ENCODE peak calls at places on chromosomes 2 and 18, in nine cellular contexts. One of them, this sample, is unnamed.

GRCh38 chr2:150191349-150191748 is 296.1 kb downstream of the RND3 start:
- DNase-seq in K562: no peak
- DNase-seq in H1: no peak
- DNase-seq in sigmoid colon: no peak
- DNase-seq in HepG2: no peak
- DNase-seq in GM12878: no peak
- DNase-seq in upper lobe of left lung: no peak
- DNase-seq in stomach: no peak
- DNase-seq in esophagus muscularis mucosa: no peak
- DNase-seq in this sample: no peak

GRCh38 chr18:75036941-75037516 is 171.9 kb downstream of the PTGR3 start:
- DNase-seq in K562: no peak
- DNase-seq in H1: no peak
- DNase-seq in sigmoid colon: no peak
- DNase-seq in HepG2: peak
- DNase-seq in GM12878: no peak
- DNase-seq in upper lobe of left lung: no peak
- DNase-seq in stomach: no peak
- DNase-seq in esophagus muscularis mucosa: peak
- DNase-seq in this sample: no peak

GRCh38 chr2:88859461-88859860 is 168.0 kb downstream of the RPIA start:
- DNase-seq in K562: no peak
- DNase-seq in H1: no peak
- DNase-seq in sigmoid colon: no peak
- DNase-seq in HepG2: no peak
- DNase-seq in GM12878: no peak
- DNase-seq in upper lobe of left lung: peak
- DNase-seq in stomach: no peak
- DNase-seq in esophagus muscularis mucosa: no peak
- DNase-seq in this sample: no peak

GRCh38 chr18:48777026-48777736 is 173.6 kb downstream of the SMAD7 start:
- DNase-seq in K562: peak
- DNase-seq in H1: peak
- DNase-seq in sigmoid colon: peak
- DNase-seq in HepG2: peak
- DNase-seq in GM12878: no peak
- DNase-seq in upper lobe of left lung: peak
- DNase-seq in stomach: peak
- DNase-seq in esophagus muscularis mucosa: no peak
- DNase-seq in this sample: peak

GRCh38 chr2:20065885-20066602 is 14.6 kb upstream of the LAPTM4A start:
- DNase-seq in K562: no peak
- DNase-seq in H1: no peak
- DNase-seq in sigmoid colon: peak
- DNase-seq in HepG2: peak
- DNase-seq in GM12878: no peak
- DNase-seq in upper lobe of left lung: peak
- DNase-seq in stomach: peak
- DNase-seq in esophagus muscularis mucosa: no peak
- DNase-seq in this sample: peak

GRCh38 chr18:3652380-3653262 is 202.6 kb downstream of the TGIF1 start:
- DNase-seq in K562: peak
- DNase-seq in H1: no peak
- DNase-seq in sigmoid colon: no peak
- DNase-seq in HepG2: peak
- DNase-seq in GM12878: no peak
- DNase-seq in upper lobe of left lung: no peak
- DNase-seq in stomach: peak
- DNase-seq in esophagus muscularis mucosa: no peak
- DNase-seq in this sample: peak

GRCh38 chr2:20602803-20603202 is 48.1 kb downstream of the HS1BP3 start:
- DNase-seq in K562: no peak
- DNase-seq in H1: no peak
- DNase-seq in sigmoid colon: no peak
- DNase-seq in HepG2: no peak
- DNase-seq in GM12878: no peak
- DNase-seq in upper lobe of left lung: no peak
- DNase-seq in stomach: no peak
- DNase-seq in esophagus muscularis mucosa: no peak
- DNase-seq in this sample: no peak

GRCh38 chr2:65913914-65914786 is 481.8 kb upstream of the SPRED2 start:
- DNase-seq in K562: no peak
- DNase-seq in H1: no peak
- DNase-seq in sigmoid colon: no peak
- DNase-seq in HepG2: no peak
- DNase-seq in GM12878: no peak
- DNase-seq in upper lobe of left lung: no peak
- DNase-seq in stomach: no peak
- DNase-seq in esophagus muscularis mucosa: no peak
- DNase-seq in this sample: no peak

GRCh38 chr2:37637985-37638384 is 33.5 kb downstream of the CDC42EP3 start:
- DNase-seq in K562: no peak
- DNase-seq in H1: no peak
- DNase-seq in sigmoid colon: no peak
- DNase-seq in HepG2: no peak
- DNase-seq in GM12878: no peak
- DNase-seq in upper lobe of left lung: no peak
- DNase-seq in stomach: no peak
- DNase-seq in esophagus muscularis mucosa: no peak
- DNase-seq in this sample: no peak

GRCh38 chr18:34329840-34330239 is 105.1 kb upstream of the NOL4 start:
- DNase-seq in K562: no peak
- DNase-seq in H1: no peak
- DNase-seq in sigmoid colon: no peak
- DNase-seq in HepG2: no peak
- DNase-seq in GM12878: no peak
- DNase-seq in upper lobe of left lung: no peak
- DNase-seq in stomach: no peak
- DNase-seq in esophagus muscularis mucosa: no peak
- DNase-seq in this sample: no peak

GRCh38 chr2:164782323-164782722 is 59.3 kb downstream of the COBLL1 start:
- DNase-seq in K562: no peak
- DNase-seq in H1: no peak
- DNase-seq in sigmoid colon: no peak
- DNase-seq in HepG2: no peak
- DNase-seq in GM12878: no peak
- DNase-seq in upper lobe of left lung: no peak
- DNase-seq in stomach: no peak
- DNase-seq in esophagus muscularis mucosa: no peak
- DNase-seq in this sample: no peak

GRCh38 chr2:170258382-170258781 is 80.4 kb downstream of the MYO3B start:
- DNase-seq in K562: no peak
- DNase-seq in H1: no peak
- DNase-seq in sigmoid colon: no peak
- DNase-seq in HepG2: no peak
- DNase-seq in GM12878: no peak
- DNase-seq in upper lobe of left lung: no peak
- DNase-seq in stomach: no peak
- DNase-seq in esophagus muscularis mucosa: no peak
- DNase-seq in this sample: no peak
- TF ChIP-seq EP300 in K562: no peak
- TF ChIP-seq EP300 in H1: no peak
- TF ChIP-seq EP300 in sigmoid colon: no peak
- TF ChIP-seq EP300 in HepG2: no peak
- TF ChIP-seq EP300 in GM12878: no peak
- TF ChIP-seq EP300 in upper lobe of left lung: no peak
- TF ChIP-seq EP300 in stomach: no peak
- TF ChIP-seq EP300 in esophagus muscularis mucosa: no peak
- TF ChIP-seq EP300 in this sample: no peak

DNA sequence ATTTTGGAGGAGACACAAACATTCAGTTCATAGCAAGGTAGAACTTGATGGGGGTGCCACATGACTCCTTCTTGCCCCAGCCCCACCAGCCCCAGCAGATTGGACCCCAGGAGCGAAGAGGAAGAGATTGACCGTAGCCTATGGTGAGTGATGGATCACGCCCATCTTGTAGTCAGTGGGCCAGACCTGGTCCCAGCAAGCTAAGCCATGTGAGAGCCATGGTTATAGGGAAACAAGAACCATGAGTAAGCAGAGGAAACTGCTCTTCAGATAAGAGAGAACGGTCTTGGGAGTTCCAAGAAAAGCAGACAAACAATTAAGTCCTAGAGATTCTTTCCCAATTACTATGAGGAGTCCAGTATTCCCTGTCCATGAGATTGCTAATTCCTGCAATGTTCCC is 4.6 kb upstream of the TCF4 start:
- DNase-seq in K562: peak
- DNase-seq in H1: no peak
- DNase-seq in sigmoid colon: no peak
- DNase-seq in HepG2: no peak
- DNase-seq in GM12878: no peak
- DNase-seq in upper lobe of left lung: no peak
- DNase-seq in stomach: no peak
- DNase-seq in esophagus muscularis mucosa: no peak
- DNase-seq in this sample: no peak
- TF ChIP-seq POLR2AphosphoS5 in K562: no peak
- TF ChIP-seq POLR2AphosphoS5 in H1: no peak
- TF ChIP-seq POLR2AphosphoS5 in sigmoid colon: no peak
- TF ChIP-seq POLR2AphosphoS5 in HepG2: no peak
- TF ChIP-seq POLR2AphosphoS5 in GM12878: no peak
- TF ChIP-seq POLR2AphosphoS5 in upper lobe of left lung: no peak
- TF ChIP-seq POLR2AphosphoS5 in stomach: no peak
- TF ChIP-seq POLR2AphosphoS5 in esophagus muscularis mucosa: no peak
- TF ChIP-seq POLR2AphosphoS5 in this sample: no peak

GRCh38 chr18:24428709-24429108 is 2.2 kb downstream of the IMPACT start:
- DNase-seq in K562: no peak
- DNase-seq in H1: no peak
- DNase-seq in sigmoid colon: no peak
- DNase-seq in HepG2: no peak
- DNase-seq in GM12878: no peak
- DNase-seq in upper lobe of left lung: no peak
- DNase-seq in stomach: no peak
- DNase-seq in esophagus muscularis mucosa: no peak
- DNase-seq in this sample: no peak

GRCh38 chr18:24429188-24429587 is 2.7 kb downstream of the IMPACT start:
- DNase-seq in K562: no peak
- DNase-seq in H1: no peak
- DNase-seq in sigmoid colon: no peak
- DNase-seq in HepG2: no peak
- DNase-seq in GM12878: no peak
- DNase-seq in upper lobe of left lung: no peak
- DNase-seq in stomach: no peak
- DNase-seq in esophagus muscularis mucosa: no peak
- DNase-seq in this sample: no peak

GRCh38 chr18:24427484-24427883 is 1.0 kb downstream of the IMPACT start:
- DNase-seq in K562: no peak
- DNase-seq in H1: no peak
- DNase-seq in sigmoid colon: no peak
- DNase-seq in HepG2: no peak
- DNase-seq in GM12878: no peak
- DNase-seq in upper lobe of left lung: no peak
- DNase-seq in stomach: no peak
- DNase-seq in esophagus muscularis mucosa: no peak
- DNase-seq in this sample: no peak

GRCh38 chr18:24436939-24437338 is 10.5 kb downstream of the IMPACT start:
- DNase-seq in K562: no peak
- DNase-seq in H1: no peak
- DNase-seq in sigmoid colon: no peak
- DNase-seq in HepG2: no peak
- DNase-seq in GM12878: no peak
- DNase-seq in upper lobe of left lung: no peak
- DNase-seq in stomach: no peak
- DNase-seq in esophagus muscularis mucosa: no peak
- DNase-seq in this sample: no peak

DNA sequence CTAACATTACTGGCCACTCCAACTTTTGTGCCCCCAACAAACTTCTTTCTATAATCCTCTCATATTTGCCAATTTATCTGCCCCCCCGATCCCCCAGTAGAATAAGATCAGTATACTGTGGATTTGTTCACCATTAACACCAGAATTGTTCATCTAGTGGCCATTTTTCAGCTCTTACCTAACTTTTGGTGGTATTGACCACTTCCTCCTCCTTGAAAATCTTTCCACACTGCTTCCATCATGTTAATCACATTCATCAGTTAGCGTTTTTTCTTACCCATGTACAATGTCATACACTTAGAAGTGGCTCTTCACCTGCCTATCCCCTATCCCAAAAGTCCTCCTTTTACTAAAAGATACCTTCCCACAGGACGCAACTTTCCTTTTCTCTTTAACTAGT is 6.1 kb downstream of the IMPACT start:
- DNase-seq in K562: no peak
- DNase-seq in H1: no peak
- DNase-seq in sigmoid colon: no peak
- DNase-seq in HepG2: no peak
- DNase-seq in GM12878: no peak
- DNase-seq in upper lobe of left lung: no peak
- DNase-seq in stomach: no peak
- DNase-seq in esophagus muscularis mucosa: no peak
- DNase-seq in this sample: no peak
- TF ChIP-seq EP300 in K562: no peak
- TF ChIP-seq EP300 in H1: no peak
- TF ChIP-seq EP300 in sigmoid colon: no peak
- TF ChIP-seq EP300 in HepG2: no peak
- TF ChIP-seq EP300 in GM12878: no peak
- TF ChIP-seq EP300 in upper lobe of left lung: no peak
- TF ChIP-seq EP300 in stomach: no peak
- TF ChIP-seq EP300 in esophagus muscularis mucosa: no peak
- TF ChIP-seq EP300 in this sample: no peak

DNA sequence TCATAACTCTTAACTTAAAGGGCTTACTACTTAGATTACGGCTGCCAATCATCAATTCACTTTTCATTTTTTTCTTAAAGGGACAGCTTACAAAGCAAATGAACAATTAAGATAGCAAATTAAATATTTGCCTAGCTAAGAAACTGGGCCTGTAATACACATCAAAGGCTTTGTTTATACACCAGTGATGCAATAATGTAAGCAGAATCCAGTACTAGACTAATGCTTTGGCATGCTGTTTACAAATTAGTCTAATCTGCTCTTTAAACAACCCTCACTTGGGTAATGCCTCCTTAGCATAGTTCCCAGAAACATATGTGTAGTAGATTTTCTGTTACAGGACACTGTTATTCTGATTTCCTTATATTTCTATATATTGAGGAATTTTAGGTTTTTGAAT is 105.8 kb downstream of the ARHGAP28 start:
- DNase-seq in K562: no peak
- DNase-seq in H1: no peak
- DNase-seq in sigmoid colon: no peak
- DNase-seq in HepG2: peak
- DNase-seq in GM12878: no peak
- DNase-seq in upper lobe of left lung: no peak
- DNase-seq in stomach: no peak
- DNase-seq in esophagus muscularis mucosa: no peak
- DNase-seq in this sample: no peak
- TF ChIP-seq POLR2AphosphoS5 in K562: no peak
- TF ChIP-seq POLR2AphosphoS5 in H1: no peak
- TF ChIP-seq POLR2AphosphoS5 in sigmoid colon: no peak
- TF ChIP-seq POLR2AphosphoS5 in HepG2: no peak
- TF ChIP-seq POLR2AphosphoS5 in GM12878: no peak
- TF ChIP-seq POLR2AphosphoS5 in upper lobe of left lung: no peak
- TF ChIP-seq POLR2AphosphoS5 in stomach: peak
- TF ChIP-seq POLR2AphosphoS5 in esophagus muscularis mucosa: no peak
- TF ChIP-seq POLR2AphosphoS5 in this sample: peak

GRCh38 chr2:100606740-100607343 is 44.0 kb downstream of the PDCL3 start:
- DNase-seq in K562: peak
- DNase-seq in H1: peak
- DNase-seq in sigmoid colon: no peak
- DNase-seq in HepG2: peak
- DNase-seq in GM12878: no peak
- DNase-seq in upper lobe of left lung: no peak
- DNase-seq in stomach: no peak
- DNase-seq in esophagus muscularis mucosa: no peak
- DNase-seq in this sample: peak
- TF ChIP-seq EP300 in K562: no peak
- TF ChIP-seq EP300 in H1: no peak
- TF ChIP-seq EP300 in sigmoid colon: no peak
- TF ChIP-seq EP300 in HepG2: no peak
- TF ChIP-seq EP300 in GM12878: no peak
- TF ChIP-seq EP300 in upper lobe of left lung: no peak
- TF ChIP-seq EP300 in stomach: no peak
- TF ChIP-seq EP300 in esophagus muscularis mucosa: no peak
- TF ChIP-seq EP300 in this sample: no peak

GRCh38 chr2:10448208-10448645 is at the start of gene ODC1:
- DNase-seq in K562: peak
- DNase-seq in H1: no peak
- DNase-seq in sigmoid colon: peak
- DNase-seq in HepG2: peak
- DNase-seq in GM12878: peak
- DNase-seq in upper lobe of left lung: peak
- DNase-seq in stomach: peak
- DNase-seq in esophagus muscularis mucosa: peak
- DNase-seq in this sample: peak
- TF ChIP-seq POLR2AphosphoS5 in K562: peak
- TF ChIP-seq POLR2AphosphoS5 in H1: no peak
- TF ChIP-seq POLR2AphosphoS5 in sigmoid colon: peak
- TF ChIP-seq POLR2AphosphoS5 in HepG2: no peak
- TF ChIP-seq POLR2AphosphoS5 in GM12878: peak
- TF ChIP-seq POLR2AphosphoS5 in upper lobe of left lung: no peak
- TF ChIP-seq POLR2AphosphoS5 in stomach: peak
- TF ChIP-seq POLR2AphosphoS5 in esophagus muscularis mucosa: no peak
- TF ChIP-seq POLR2AphosphoS5 in this sample: peak

This sample was measured in transverse colon.